ENCODE peak calls at places on chromosomes 6 and 20, in five cellular contexts. G, S, W, J and B are unnamed samples.

GRCh38 chr20:62350629-62351422 is 16.3 kb downstream of the LAMA5 start:
- DNase-seq in G (no peak), J (no peak), S (no peak), W (no peak), B (no peak)

GRCh38 chr20:60239981-60240380 is 281.8 kb downstream of the CDH26 start:
- DNase-seq in S (no peak), J (no peak), W (no peak), G (no peak), B (no peak)

GRCh38 chr6:11702796-11703130 is 75.8 kb downstream of the ADTRP start:
- DNase-seq in S (no peak), W (no peak), G (no peak), J (no peak), B (no peak)

GRCh38 chr6:131749023-131749422 is 38.2 kb upstream of the CTAGE9 start:
- DNase-seq in W (no peak), J (no peak), G (no peak), S (no peak), B (no peak)

GRCh38 chr6:88910922-88911778 is 52.3 kb downstream of the RNGTT start:
- DNase-seq in W (no peak), G (no peak), S (no peak), J (no peak), B (no peak)

GRCh38 chr6:53635322-53635721 is 30.2 kb downstream of the KLHL31 start:
- DNase-seq in J (no peak), G (no peak), W (no peak), S (no peak), B (no peak)

GRCh38 chr6:169190144-169190584 is 63.5 kb downstream of the THBS2 start:
- DNase-seq in S (no peak), W (peak), G (no peak), J (no peak), B (no peak)

GRCh38 chr6:149325648-149326236 is 8.2 kb downstream of the TAB2 start:
- DNase-seq in J (no peak), W (no peak), G (no peak), S (no peak), B (no peak)

GRCh38 chr6:20400476-20401402 is 940 bp upstream of the E2F3 start:
- DNase-seq in W (no peak), S (no peak), G (peak), J (peak), B (peak)

GRCh38 chr6:137248702-137249101 is 29.5 kb upstream of the IFNGR1 start:
- DNase-seq in S (no peak), W (no peak), G (no peak), J (no peak), B (no peak)

GRCh38 chr20:20791664-20792568 is 79.5 kb upstream of the RALGAPA2 start:
- DNase-seq in W (no peak), J (no peak), G (no peak), S (peak), B (no peak)

GRCh38 chr20:59770270-59770669 is 163.2 kb downstream of the SYCP2 start:
- DNase-seq in J (no peak), S (no peak), G (no peak), W (no peak), B (no peak)

GRCh38 chr6:10875026-10875425 is 6.8 kb downstream of the GCM2 start:
- DNase-seq in W (no peak), S (no peak), J (no peak), G (no peak), B (no peak)

GRCh38 chr6:17962436-17963031 is 24.9 kb downstream of the KIF13A start:
- DNase-seq in J (no peak), W (peak), G (no peak), S (no peak), B (no peak)

GRCh38 chr20:17712708-17713107 is 12.9 kb downstream of the BANF2 start:
- DNase-seq in W (no peak), J (no peak), S (no peak), G (no peak), B (no peak)

GRCh38 chr20:63497946-63498935 is 642 bp downstream of the EEF1A2 start:
- DNase-seq in G (no peak), W (no peak), S (no peak), J (peak), B (no peak)

GRCh38 chr6:29528300-29528931 is 31.1 kb downstream of the UBD start:
- DNase-seq in W (no peak), J (no peak), G (no peak), S (no peak), B (no peak)

GRCh38 chr20:25320035-25320800 is 70.4 kb downstream of the ABHD12 start:
- DNase-seq in W (no peak), S (no peak), J (no peak), G (no peak), B (no peak)

GRCh38 chr20:49899551-49900383 is 15.6 kb downstream of the SPATA2 start:
- DNase-seq in G (no peak), W (no peak), J (no peak), S (no peak), B (no peak)